ENCODE peak calls at places on chromosomes 3 and 15, in eight cellular contexts. R is adrenal gland, B is breast epithelium, I is SK-N-SH, S is uterus, O is cardiac muscle cell, E is colonic mucosa, G is H9. M is an unnamed sample.
A peak's percentile ranks its signal among the peaks of the same experiment; 100 is the strongest.

GRCh38 chr15:35958021-35958420 is 412.1 kb upstream of the DPH6 start:
- DNase-seq in R (no peak), B (no peak), I (peak; percentile 22), S (no peak), O (peak; percentile 17), E (no peak), G (no peak), M (no peak)

GRCh38 chr3:36908647-36909180 is 36.1 kb downstream of the TRANK1 start:
- DNase-seq in R (no peak), B (no peak), I (no peak), S (no peak), O (no peak), E (no peak), G (no peak), M (no peak)

GRCh38 chr15:39140060-39140604 is 440.7 kb upstream of the THBS1 start:
- DNase-seq in R (peak; percentile 41), B (no peak), I (peak; percentile 62), S (no peak), O (peak; percentile 96), E (no peak), G (no peak), M (no peak)

GRCh38 chr3:111071257-111072015 is at the start of gene NECTIN3:
- DNase-seq in R (peak; percentile 95), B (peak; percentile 82), I (peak; percentile 92), S (peak; percentile 95), O (peak; percentile 99), E (peak; percentile 97), G (peak; percentile 90), M (peak; percentile 96)

GRCh38 chr15:40511472-40512133 is 40.8 kb downstream of the CHST14 start:
- DNase-seq in R (peak; percentile 74), B (peak; percentile 84), I (peak; percentile 82), S (peak; percentile 56), O (peak; percentile 63), E (peak; percentile 88), G (peak; percentile 84), M (no peak)

GRCh38 chr3:29683306-29683993 is 402.6 kb downstream of the RBMS3 start:
- DNase-seq in R (peak; percentile 25), B (no peak), I (no peak), S (no peak), O (peak; percentile 92), E (no peak), G (no peak), M (no peak)

GRCh38 chr3:1380926-1381646 is 288.3 kb downstream of the CNTN6 start:
- DNase-seq in R (no peak), B (no peak), I (no peak), S (no peak), O (no peak), E (no peak), G (no peak), M (no peak)

GRCh38 chr3:105907790-105908189 is 39.0 kb upstream of the CBLB start:
- DNase-seq in R (no peak), B (no peak), I (no peak), S (no peak), O (peak; percentile 45), E (no peak), G (no peak), M (no peak)

GRCh38 chr15:28106294-28107110 is 7.4 kb upstream of the OCA2 start:
- DNase-seq in R (no peak), B (no peak), I (peak; percentile 73), S (no peak), O (peak; percentile 21), E (no peak), G (peak; percentile 34), M (peak; percentile 74)

GRCh38 chr3:14876942-14877341 is 58.2 kb downstream of the FGD5 start:
- DNase-seq in R (peak; percentile 72), B (peak; percentile 56), I (peak; percentile 34), S (peak; percentile 69), O (peak; percentile 24), E (peak; percentile 89), G (no peak), M (peak; percentile 92)

GRCh38 chr15:40103124-40103858 is 5.4 kb downstream of the BMF start:
- DNase-seq in R (peak; percentile 91), B (peak; percentile 95), I (peak; percentile 91), S (peak; percentile 83), O (peak; percentile 64), E (peak; percentile 90), G (peak; percentile 92), M (peak; percentile 85)

GRCh38 chr3:54660599-54661210 is 267.2 kb downstream of the LRTM1 start:
- DNase-seq in R (peak; percentile 32), B (no peak), I (no peak), S (peak; percentile 80), O (peak; percentile 72), E (no peak), G (no peak), M (no peak)

GRCh38 chr3:50516048-50516871 is 12.8 kb upstream of the CACNA2D2 start:
- DNase-seq in R (peak; percentile 21), B (no peak), I (peak; percentile 88), S (peak; percentile 36), O (peak; percentile 24), E (peak; percentile 27), G (peak; percentile 93), M (no peak)

GRCh38 chr3:16482770-16483531 is 30.5 kb downstream of the RFTN1 start:
- DNase-seq in R (peak; percentile 23), B (no peak), I (no peak), S (no peak), O (no peak), E (peak; percentile 24), G (peak; percentile 75), M (no peak)

GRCh38 chr3:56748663-56749231 is 53.0 kb downstream of the ARHGEF3 start:
- DNase-seq in R (no peak), B (no peak), I (no peak), S (peak; percentile 48), O (no peak), E (no peak), G (no peak), M (no peak)

GRCh38 chr3:30855390-30855789 is 39.1 kb downstream of the GADL1 start:
- DNase-seq in R (no peak), B (no peak), I (peak; percentile 2), S (no peak), O (no peak), E (no peak), G (no peak), M (no peak)

GRCh38 chr3:165195226-165195625 is 958 bp downstream of the SLITRK3 start:
- DNase-seq in R (no peak), B (no peak), I (peak; percentile 8), S (no peak), O (no peak), E (no peak), G (no peak), M (no peak)

GRCh38 chr3:159187232-159187631 is 385.4 kb downstream of the MFSD1 start:
- DNase-seq in R (peak; percentile 63), B (no peak), I (no peak), S (no peak), O (peak; percentile 70), E (no peak), G (no peak), M (no peak)

GRCh38 chr15:98597666-98598065 is 50.7 kb upstream of the IGF1R start:
- DNase-seq in R (no peak), B (no peak), I (no peak), S (no peak), O (no peak), E (no peak), G (no peak), M (no peak)

GRCh38 chr15:49282366-49282765 is 112.3 kb downstream of the GALK2 start:
- DNase-seq in R (no peak), B (no peak), I (no peak), S (no peak), O (peak; percentile 91), E (no peak), G (no peak), M (no peak)

GRCh38 chr15:95129589-95129988 is 898.2 kb downstream of the MCTP2 start:
- DNase-seq in R (peak; percentile 38), B (no peak), I (no peak), S (peak; percentile 32), O (peak; percentile 61), E (no peak), G (no peak), M (no peak)

GRCh38 chr3:56754753-56755365 is 46.9 kb downstream of the ARHGEF3 start:
- DNase-seq in R (peak; percentile 52), B (no peak), I (no peak), S (peak; percentile 17), O (no peak), E (no peak), G (no peak), M (no peak)

DNA sequence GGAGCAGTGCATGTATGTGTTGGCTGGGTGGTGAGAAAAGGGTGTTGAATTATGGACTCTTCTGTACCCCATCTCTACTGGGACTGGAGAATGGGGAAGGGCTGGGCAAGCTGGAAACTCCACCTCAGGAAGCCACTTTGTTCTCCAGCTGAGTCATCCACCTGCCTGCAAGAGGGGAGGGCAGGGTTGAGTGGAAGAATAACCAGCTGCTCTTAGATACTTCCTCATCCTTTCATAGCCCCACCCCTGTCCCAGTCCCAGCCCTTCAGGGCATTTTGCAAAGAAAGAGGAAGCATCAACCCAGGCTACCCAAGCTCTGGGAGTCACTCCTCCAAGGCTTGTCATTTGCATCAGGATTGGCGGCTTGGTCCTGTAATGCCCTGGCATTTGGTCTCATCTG is 33.1 kb downstream of the RAB11A start:
- DNase-seq in R (peak; percentile 34), B (no peak), I (no peak), S (peak; percentile 24), O (no peak), E (peak; percentile 86), G (peak; percentile 81), M (no peak)
- H3K27ac ChIP-seq in R (no peak overlapping the region), B (peak overlapping the region; percentile 63), I (no peak overlapping the region), S (no peak overlapping the region), O (no peak overlapping the region), E (peak overlapping the region; percentile 18), G (no peak overlapping the region), M (no peak overlapping the region)

DNA sequence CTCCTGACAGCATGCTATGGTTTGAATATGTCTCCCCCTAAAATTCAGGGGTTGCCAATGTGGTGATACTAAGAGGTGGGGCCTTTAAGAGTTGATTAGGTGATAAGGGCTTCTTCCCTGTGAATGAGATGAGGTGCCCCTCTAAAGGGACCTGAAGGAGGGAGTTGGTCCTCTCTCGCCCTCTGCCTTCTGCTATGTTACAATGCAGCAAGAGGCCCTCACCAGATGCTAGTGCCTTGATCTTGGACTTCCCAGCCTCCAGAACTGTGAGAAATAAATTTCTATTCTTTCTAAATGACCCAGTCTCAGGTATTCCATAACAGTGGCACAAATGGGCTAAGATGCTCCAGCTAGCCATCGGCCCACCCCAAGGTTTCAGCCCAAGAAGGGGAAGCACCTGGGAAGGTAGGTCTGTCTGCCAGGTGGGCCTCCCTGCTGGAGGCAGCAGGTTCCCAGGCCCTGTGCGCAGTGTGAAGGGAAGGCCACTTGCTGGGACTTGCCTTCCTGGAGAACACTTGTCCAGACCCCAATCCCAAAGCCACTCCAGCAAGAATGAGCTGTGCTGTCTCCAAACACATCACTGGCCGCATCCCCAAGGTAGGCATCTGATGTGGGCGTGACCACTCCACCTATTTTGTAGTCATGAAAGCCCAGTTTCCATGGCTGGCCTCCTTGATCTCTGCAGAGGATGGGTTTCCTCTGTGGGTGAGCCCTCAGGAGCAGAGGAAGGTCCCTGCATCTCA is 9.0 kb downstream of the TGM4 start:
- DNase-seq in R (no peak), B (no peak), I (no peak), S (no peak), O (no peak), E (no peak), G (no peak), M (peak; percentile 36)
- TF ChIP-seq CTCF in R (no peak), B (no peak), I (no peak), S (no peak), O (no peak), E (no peak), G (peak; percentile 43), M (no peak)

GRCh38 chr3:170469151-170470062 is 50.7 kb downstream of the CLDN11 start:
- DNase-seq in R (no peak), B (no peak), I (peak; percentile 41), S (peak; percentile 86), O (no peak), E (no peak), G (no peak), M (no peak)
- H3K27ac ChIP-seq in R (no peak overlapping the region), B (peak overlapping the region; percentile 58), I (peak overlapping the region; percentile 28), S (peak overlapping the region; percentile 82), O (no peak overlapping the region), E (no peak overlapping the region), G (no peak overlapping the region), M (no peak overlapping the region)

GRCh38 chr15:29451201-29451781 is 181.7 kb upstream of the NSMCE3 start:
- DNase-seq in R (no peak), B (no peak), I (peak; percentile 47), S (no peak), O (no peak), E (no peak), G (peak; percentile 75), M (no peak)
- TF ChIP-seq CTCF in R (no peak), B (no peak), I (no peak), S (no peak), O (no peak), E (no peak), G (peak; percentile 60), M (no peak)